ENCODE peak calls at places on chromosome 5, in seven cellular contexts. G is activated naive CD4-positive, alpha-beta T cell treated with anti-CD3 and anti-CD28 coated beads, Interleukin-2, amount 10 ng/mL, durations not matched to agents 7 days and 5 days; A is HT1080; Z is activated CD8-positive, alpha-beta memory T cell treated with anti-CD3 and anti-CD28 coated beads, Interleukin-2, amount 50 U/mL, for 48 hours; L is EL; P is NCI-H748 treated with DMSO at 0.1 percent for 48 hours; D is stimulated activated CD8-positive, alpha-beta memory T cell treated with anti-CD3 and anti-CD28 coated beads, Interleukin-4, amount 100 ng/mL, for 4 hours. C is an unnamed sample.

GRCh38 chr5:155936520-155937406 is 390.2 kb upstream of the SGCD start:
- DNase-seq in G (no peak), Z (no peak), L (no peak), D (no peak), A (no peak), P (no peak), C (no peak)

GRCh38 chr5:24742334-24742733 is 97.6 kb upstream of the CDH10 start:
- DNase-seq in A (peak), G (no peak), P (no peak), Z (no peak), L (no peak), D (no peak), C (peak)

GRCh38 chr5:81717815-81718214 is 33.1 kb downstream of the SSBP2 start:
- DNase-seq in P (no peak), G (no peak), A (no peak), L (peak), D (no peak), Z (no peak), C (peak)

GRCh38 chr5:122408592-122409219 is 96.7 kb downstream of the SNCAIP start:
- DNase-seq in G (no peak), D (no peak), Z (no peak), A (no peak), L (no peak), P (no peak), C (no peak)

GRCh38 chr5:173178369-173178910 is 34.1 kb downstream of the BNIP1 start:
- DNase-seq in G (no peak), A (no peak), P (peak), L (no peak), Z (no peak), D (no peak), C (no peak)

GRCh38 chr5:139138109-139138508 is 60.1 kb downstream of the SIL1 start:
- DNase-seq in P (no peak), L (no peak), A (no peak), Z (no peak), D (no peak), G (no peak), C (peak)

GRCh38 chr5:142186821-142187594 is 78.4 kb downstream of the NDFIP1 start:
- DNase-seq in Z (no peak), P (no peak), A (no peak), L (no peak), G (no peak), D (no peak), C (peak)

GRCh38 chr5:5560016-5560415 is 137.5 kb downstream of the ICE1 start:
- DNase-seq in L (no peak), A (no peak), D (no peak), Z (no peak), G (no peak), P (peak), C (no peak)

GRCh38 chr5:135534609-135535419 is 950 bp downstream of the NEUROG1 start:
- DNase-seq in Z (no peak), G (no peak), A (no peak), P (no peak), L (no peak), D (no peak), C (no peak)

GRCh38 chr5:850511-851006 is at the start of gene ZDHHC11:
- DNase-seq in L (no peak), D (no peak), Z (peak), A (no peak), P (no peak), G (no peak), C (no peak)

GRCh38 chr5:132134384-132134783 is 60.8 kb downstream of the CSF2 start:
- DNase-seq in L (peak), D (no peak), P (no peak), A (peak), Z (no peak), G (no peak), C (peak)

GRCh38 chr5:126449751-126450271 is 26.6 kb downstream of the GRAMD2B start:
- DNase-seq in L (peak), Z (peak), A (peak), G (peak), D (peak), P (no peak), C (peak)

GRCh38 chr5:157626831-157627230 is 25.4 kb downstream of the SOX30 start:
- DNase-seq in D (no peak), L (no peak), G (no peak), Z (no peak), P (no peak), A (no peak), C (no peak)

GRCh38 chr5:126104951-126105350 is 318.3 kb upstream of the GRAMD2B start:
- DNase-seq in G (no peak), P (no peak), Z (no peak), A (no peak), L (peak), D (no peak), C (no peak)

GRCh38 chr5:180640301-180640764 is 9.1 kb downstream of the FLT4 start:
- DNase-seq in Z (no peak), L (no peak), P (no peak), G (no peak), D (no peak), A (no peak), C (no peak)

GRCh38 chr5:158970569-158971014 is 129.1 kb downstream of the EBF1 start:
- DNase-seq in Z (no peak), G (no peak), P (no peak), A (no peak), L (no peak), D (no peak), C (no peak)

GRCh38 chr5:74434124-74434899 is 206.2 kb downstream of the ENC1 start:
- DNase-seq in L (no peak), P (no peak), G (no peak), D (no peak), Z (no peak), A (no peak), C (no peak)

GRCh38 chr5:122195784-122196394 is 66.5 kb downstream of the ZNF474 start:
- DNase-seq in P (peak), G (no peak), Z (no peak), L (peak), D (no peak), A (peak), C (peak)

GRCh38 chr5:53991942-53992341 is 318.4 kb downstream of the ARL15 start:
- DNase-seq in Z (no peak), P (peak), D (no peak), G (no peak), A (no peak), L (peak), C (no peak)

GRCh38 chr5:144191998-144192397 is 21.3 kb downstream of the KCTD16 start:
- DNase-seq in A (peak), G (peak), D (no peak), Z (no peak), P (peak), L (peak), C (peak)

GRCh38 chr5:180172447-180173197 is 36.4 kb downstream of the RASGEF1C start:
- DNase-seq in D (no peak), A (no peak), L (no peak), G (no peak), Z (no peak), P (peak), C (no peak)

GRCh38 chr5:159971931-159972461 is 36.9 kb upstream of the TTC1 start:
- DNase-seq in D (no peak), L (no peak), Z (no peak), G (no peak), A (no peak), P (peak), C (peak)

C was measured in mesenchymal stem cell.